ENCODE peak calls at places on chromosomes 13 and 19, in four cellular contexts. B is lower leg skin, U is fibroblast of lung, S is Panc1. K is an unnamed sample.

GRCh38 chr13:111166882-111167281 is 51.8 kb downstream of the ARHGEF7 start:
- DNase-seq in B (no peak), U (no peak), S (no peak), K (no peak)

GRCh38 chr19:5001547-5002131 is 32.7 kb downstream of the KDM4B start:
- DNase-seq in B (no peak), U (peak), S (peak), K (peak)

GRCh38 chr19:54937926-54938325 is 9.4 kb downstream of the NLRP7 start:
- DNase-seq in B (no peak), U (no peak), S (no peak), K (no peak)

GRCh38 chr19:50909240-50910070 is 1.7 kb downstream of the KLK4 start:
- DNase-seq in B (no peak), U (no peak), S (no peak), K (peak)

GRCh38 chr19:49554701-49555181 is 25.6 kb downstream of the NOSIP start:
- DNase-seq in B (no peak), U (no peak), S (no peak), K (no peak)

GRCh38 chr13:58592052-58592451 is 960.5 kb downstream of the PCDH17 start:
- DNase-seq in B (no peak), U (no peak), S (no peak), K (no peak)

GRCh38 chr13:112740502-112741131 is 50.8 kb downstream of the ATP11A start:
- DNase-seq in B (peak), U (peak), S (no peak), K (no peak)

GRCh38 chr19:53055117-53055516 is 10.6 kb downstream of the ERVV-2 start:
- DNase-seq in B (no peak), U (no peak), S (no peak), K (no peak)

DNA sequence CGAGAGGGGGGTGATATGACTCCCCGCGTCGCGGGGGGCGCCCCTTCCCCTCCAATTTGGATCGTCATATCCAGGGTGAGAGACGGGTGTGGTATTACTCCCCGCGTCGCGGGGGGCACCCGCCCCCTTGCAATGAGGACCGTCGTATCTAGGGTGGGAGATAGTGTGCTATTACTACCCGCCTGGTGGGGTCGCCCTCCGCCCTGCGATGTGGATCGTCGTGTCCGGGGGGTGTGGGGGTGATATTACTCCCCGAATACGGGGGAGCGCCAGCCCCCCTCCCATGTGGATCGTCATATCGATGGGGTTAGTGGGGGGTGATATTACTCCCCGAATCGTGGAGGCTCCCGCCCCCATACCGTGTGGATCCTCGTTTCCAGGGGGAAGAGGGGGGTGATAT is 29.2 kb upstream of the RGCC start:
- DNase-seq in B (no peak), U (no peak), S (no peak), K (no peak)
- H3K4me3 ChIP-seq in B (no peak), U (peak), S (no peak), K (no peak)

DNA sequence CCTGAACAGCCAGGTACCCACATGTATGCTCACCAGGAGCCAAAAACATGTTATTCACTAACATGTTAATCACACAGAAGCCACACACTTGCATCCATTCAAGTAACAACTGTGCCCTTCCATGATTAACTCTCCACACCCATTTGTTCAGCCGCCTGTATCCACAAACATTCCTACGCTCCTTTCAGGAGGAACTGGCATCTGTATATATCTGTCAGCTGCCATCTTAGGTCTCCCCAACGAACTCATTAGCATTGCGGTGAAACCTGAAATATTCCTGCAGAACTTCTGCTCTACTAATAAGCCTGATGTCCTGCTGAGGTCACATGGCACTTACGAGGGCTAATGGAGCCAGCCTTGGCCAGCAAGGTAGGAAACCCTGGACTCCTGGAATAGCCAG is 33.0 kb downstream of the OLFM2 start:
- DNase-seq in B (no peak), U (no peak), S (no peak), K (no peak)
- H3K4me3 ChIP-seq in B (no peak), U (no peak), S (no peak), K (no peak)

GRCh38 chr19:17861542-17862402 is 2.1 kb downstream of the RPL18A start:
- DNase-seq in B (no peak), U (no peak), S (no peak), K (no peak)
- H3K4me3 ChIP-seq in B (no peak), U (peak), S (peak), K (peak)

DNA sequence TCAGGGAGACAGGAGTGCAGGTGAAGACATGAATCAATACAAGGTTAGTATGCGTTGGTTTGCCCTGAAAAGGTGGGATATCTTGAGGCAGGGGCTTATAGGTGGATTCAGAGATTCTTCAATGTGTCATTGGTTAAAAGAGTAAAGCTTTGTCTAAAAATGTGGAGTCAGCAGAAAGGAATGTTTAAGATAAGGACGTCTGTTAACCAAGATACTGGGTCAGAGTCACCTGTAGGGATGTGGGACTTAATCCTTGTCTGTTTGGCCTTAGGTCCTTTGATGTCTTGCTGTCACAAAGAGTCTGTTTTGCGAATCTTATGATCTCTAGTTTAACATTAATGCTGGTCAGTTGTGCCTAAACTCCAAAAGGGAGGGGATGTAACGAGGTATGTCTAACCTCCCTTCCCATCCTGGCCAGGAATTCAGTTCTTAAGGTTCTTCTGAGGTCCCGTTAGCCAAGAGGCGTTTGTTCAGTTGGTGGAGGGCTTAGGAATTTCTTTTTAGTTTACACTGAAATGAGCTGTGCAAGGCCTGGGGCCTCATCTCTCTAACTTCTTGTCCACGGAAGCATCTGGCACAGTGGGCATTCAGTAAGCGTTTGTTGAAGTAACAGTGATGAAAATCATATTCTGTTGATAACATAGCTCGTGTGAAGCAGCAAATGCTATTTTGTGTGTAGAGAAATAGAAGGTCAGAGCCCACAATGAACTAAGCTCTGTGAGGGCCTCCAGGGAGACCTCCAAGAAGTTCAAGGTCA is 96.2 kb upstream of the RNF113B start:
- DNase-seq in B (no peak), U (peak), S (no peak), K (no peak)
- H3K4me3 ChIP-seq in B (no peak), U (no peak), S (no peak), K (no peak)

GRCh38 chr19:7519411-7520130 is 2.9 kb upstream of the MCOLN1 start:
- DNase-seq in B (peak), U (no peak), S (no peak), K (no peak)

GRCh38 chr19:7516281-7516862 is 469 bp downstream of the ZNF358 start:
- DNase-seq in B (no peak), U (no peak), S (no peak), K (no peak)

GRCh38 chr19:7515091-7515470 is 822 bp upstream of the ZNF358 start:
- DNase-seq in B (no peak), U (no peak), S (no peak), K (no peak)

GRCh38 chr19:7515471-7516226 is at the start of gene ZNF358:
- DNase-seq in B (peak), U (peak), S (no peak), K (no peak)

GRCh38 chr19:7516878-7517277 is 975 bp downstream of the ZNF358 start:
- DNase-seq in B (no peak), U (no peak), S (no peak), K (no peak)
- H3K4me3 ChIP-seq in B (no peak), U (peak), S (peak), K (peak)

DNA sequence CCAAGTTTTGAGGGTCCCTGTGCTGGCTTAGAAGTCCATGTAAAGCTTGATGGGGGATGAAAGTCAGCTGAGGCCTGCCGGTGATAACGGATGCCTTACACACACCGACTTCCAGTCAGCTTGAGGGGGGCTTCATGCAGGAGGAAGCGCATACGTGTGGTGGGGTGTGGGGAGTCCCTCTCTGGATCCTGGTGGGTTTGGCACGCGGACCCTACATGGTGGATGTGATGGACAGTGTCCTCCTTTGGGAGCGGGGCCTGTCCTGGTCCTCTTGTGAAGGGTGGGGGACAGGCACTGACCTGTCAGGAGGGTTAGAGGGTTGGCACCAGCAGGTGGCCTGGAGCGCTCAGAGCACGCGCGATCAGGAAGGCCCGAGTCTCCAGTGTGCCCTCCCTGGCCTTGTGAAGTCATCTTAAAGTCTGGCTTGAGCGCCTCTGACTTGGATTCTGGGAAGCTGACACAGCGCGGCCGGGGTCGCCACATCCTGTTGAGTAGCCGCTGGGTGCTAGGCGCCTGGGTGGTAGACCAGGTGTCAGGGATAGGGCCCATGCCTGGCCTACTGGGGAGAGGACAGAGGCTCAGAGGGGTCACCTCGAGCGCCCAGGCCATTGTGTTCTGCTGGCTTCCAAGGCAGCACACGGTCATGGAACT is 2.9 kb downstream of the DAZAP1 start:
- DNase-seq in B (no peak), U (peak), S (no peak), K (no peak)
- H3K4me3 ChIP-seq in B (no peak), U (peak), S (peak), K (peak)

GRCh38 chr13:94344126-94344863 is 135.2 kb downstream of the DCT start:
- DNase-seq in B (no peak), U (peak), S (no peak), K (no peak)
- H3K4me3 ChIP-seq in B (no peak), U (no peak), S (no peak), K (no peak)

GRCh38 chr19:10404888-10405808 is 1.8 kb upstream of the CDC37 start:
- DNase-seq in B (no peak), U (peak), S (no peak), K (no peak)
- H3K4me3 ChIP-seq in B (no peak), U (peak), S (peak), K (peak)

K was measured in LNCaP clone FGC.